ENCODE peak calls at places on chromosomes 13 and 19, in six cellular contexts. J is T-helper 2 cell; Q is stimulated activated CD4-positive, alpha-beta T cell treated with anti-CD3 and anti-CD28 coated beads, Interleukin-12 subunit alpha, Interleukin-12 subunit beta, amount 100 ng/mL, for 4 hours; B is AG20443; E is ACHN; L is activated T-helper 2 cell treated with anti-CD3 and anti-CD28 coated beads, Interferon-gamma antibody, Interleukin-2, Interleukin-4, amounts not matched to agents 10 μg/mL and 5 μg/mL and 100 μg/mL, durations not matched to agents 14 hours and 24 hours and 36 hours. M is an unnamed sample.

GRCh38 chr13:37375724-37376123 is 222.8 kb downstream of the POSTN start:
- DNase-seq in J (no peak), Q (no peak), B (no peak), E (no peak), L (no peak), M (no peak)

GRCh38 chr13:56893843-56894242 is 246.9 kb upstream of the PRR20A start:
- DNase-seq in J (no peak), Q (no peak), B (no peak), E (no peak), L (no peak), M (no peak)

GRCh38 chr13:105406551-105406950 is 1128.9 kb downstream of the EFNB2 start:
- DNase-seq in J (no peak), Q (no peak), B (no peak), E (peak), L (no peak), M (no peak)

GRCh38 chr13:41587490-41587889 is 130.1 kb downstream of the RGCC start:
- DNase-seq in J (no peak), Q (no peak), B (no peak), E (no peak), L (no peak), M (no peak)

GRCh38 chr19:3184847-3185481 is 766 bp upstream of the NCLN start:
- DNase-seq in J (peak), Q (peak), B (peak), E (no peak), L (no peak), M (peak)

GRCh38 chr13:110236431-110236830 is 70.5 kb downstream of the COL4A1 start:
- DNase-seq in J (no peak), Q (no peak), B (no peak), E (no peak), L (no peak), M (no peak)

GRCh38 chr19:1261863-1262686 is 7.1 kb upstream of the CIRBP start:
- DNase-seq in J (no peak), Q (no peak), B (no peak), E (peak), L (no peak), M (peak)

GRCh38 chr13:67408823-67409222 is 178.7 kb upstream of the PCDH9 start:
- DNase-seq in J (no peak), Q (no peak), B (no peak), E (no peak), L (no peak), M (no peak)

GRCh38 chr19:47102561-47103135 is 10.9 kb downstream of the ZC3H4 start:
- DNase-seq in J (no peak), Q (no peak), B (no peak), E (no peak), L (no peak), M (no peak)

GRCh38 chr19:4635763-4636135 is 3.6 kb upstream of the TNFAIP8L1 start:
- DNase-seq in J (no peak), Q (no peak), B (no peak), E (no peak), L (no peak), M (no peak)

GRCh38 chr19:46881092-46881491 is 20.3 kb downstream of the ARHGAP35 start:
- DNase-seq in J (no peak), Q (no peak), B (no peak), E (no peak), L (no peak), M (no peak)

GRCh38 chr13:77013853-77014542 is 13.0 kb downstream of the FBXL3 start:
- DNase-seq in J (no peak), Q (no peak), B (no peak), E (no peak), L (no peak), M (no peak)

GRCh38 chr19:16594681-16595091 is 22.5 kb upstream of the SLC35E1 start:
- DNase-seq in J (no peak), Q (no peak), B (no peak), E (no peak), L (no peak), M (no peak)